ENCODE peak calls at places on chromosomes 2 and 18, in four cellular contexts. U is fibroblast of lung; V is stimulated activated naive CD8-positive, alpha-beta T cell treated with anti-CD3 and anti-CD28 coated beads, Interleukin-15, Interleukin-2, amounts not matched to agents 100 U/mL and 50 U/mL, for 24 hours; D is aorta. F is an unnamed sample.

GRCh38 chr2:240127351-240127750 is 8.8 kb downstream of the COPS9 start:
- DNase-seq in V (no peak), D (peak; percentile 8), U (no peak), F (no peak)

GRCh38 chr2:97950329-97951154 is 45.2 kb downstream of the TMEM131 start:
- DNase-seq in D (no peak), U (peak; percentile 79), V (no peak), F (no peak)

GRCh38 chr2:107091163-107091864 is 205.3 kb upstream of the ST6GAL2 start:
- DNase-seq in V (no peak), D (no peak), U (no peak), F (no peak)

GRCh38 chr2:41510108-41510507 is 537.7 kb upstream of the PKDCC start:
- DNase-seq in D (no peak), U (no peak), V (no peak), F (no peak)

GRCh38 chr2:99925960-99926359 is 216.4 kb downstream of the AFF3 start:
- DNase-seq in D (no peak), V (no peak), U (no peak), F (no peak)

GRCh38 chr2:191265311-191266170 is 20.3 kb downstream of the MYO1B start:
- DNase-seq in V (no peak), D (peak; percentile 53), U (peak; percentile 68), F (no peak)

GRCh38 chr18:32135595-32135994 is 43.9 kb downstream of the RNF138 start:
- DNase-seq in U (no peak), D (no peak), V (no peak), F (no peak)

GRCh38 chr2:232322560-232323327 is 55.8 kb upstream of the ALPP start:
- DNase-seq in U (no peak), D (no peak), V (peak; percentile 28), F (no peak)

GRCh38 chr2:190425221-190425866 is 17.2 kb downstream of the MFSD6 start:
- DNase-seq in V (no peak), U (no peak), D (no peak), F (no peak)

GRCh38 chr2:100818606-100819364 is 1.2 kb upstream of the NPAS2 start:
- DNase-seq in D (peak; percentile 76), V (peak; percentile 39), U (peak; percentile 91), F (peak; percentile 87)

GRCh38 chr2:216387262-216387661 is 15.0 kb upstream of the MARCHF4 start:
- DNase-seq in D (no peak), U (no peak), V (no peak), F (no peak)

F was measured in SK-MEL-5.